ENCODE peak calls at places on chromosomes 16 and 17, in four cellular contexts. N, A, X and W are unnamed samples.

GRCh38 chr17:50872710-50873424 is 6.7 kb upstream of the TOB1 start:
- DNase-seq in X (peak), A (peak), N (no peak), W (no peak)

GRCh38 chr16:30526137-30526822 is at the start of gene ZNF768:
- DNase-seq in X (peak), A (no peak), N (peak), W (no peak)

GRCh38 chr17:3683054-3683511 is 12.9 kb downstream of the P2RX5 start:
- DNase-seq in N (peak), X (no peak), A (no peak), W (no peak)

GRCh38 chr17:9226794-9227135 is 205.5 kb downstream of the NTN1 start:
- DNase-seq in A (no peak), X (no peak), N (peak), W (no peak)

GRCh38 chr17:74851612-74852236 is 8.0 kb downstream of the GRIN2C start:
- DNase-seq in N (peak), A (no peak), X (no peak), W (no peak)

GRCh38 chr17:29838961-29839360 is 91.1 kb downstream of the SSH2 start:
- DNase-seq in A (no peak), X (no peak), N (peak), W (no peak)

GRCh38 chr17:61459434-61459809 is 7.2 kb downstream of the TBX4 start:
- DNase-seq in N (no peak), A (no peak), X (no peak), W (no peak)

GRCh38 chr17:31499771-31500554 is 108.5 kb downstream of the RAB11FIP4 start:
- DNase-seq in X (peak), A (no peak), N (peak), W (no peak)

GRCh38 chr17:4110152-4110551 is 32.7 kb downstream of the ZZEF1 start:
- DNase-seq in N (no peak), X (no peak), A (no peak), W (no peak)

GRCh38 chr17:83100853-83101391 is 21.5 kb downstream of the METRNL start:
- DNase-seq in A (no peak), N (no peak), X (no peak), W (no peak)

GRCh38 chr17:37713624-37714023 is 31.2 kb downstream of the HNF1B start:
- DNase-seq in N (no peak), X (no peak), A (no peak), W (no peak)

GRCh38 chr17:73657473-73658116 is 13.3 kb upstream of the SDK2 start:
- DNase-seq in X (no peak), N (peak), A (no peak), W (no peak)

GRCh38 chr17:49859991-49860953 is 12.4 kb upstream of the TAC4 start:
- DNase-seq in X (no peak), N (peak), A (no peak), W (no peak)

GRCh38 chr17:14308965-14309879 is 8.3 kb downstream of the HS3ST3B1 start:
- DNase-seq in X (peak), N (peak), A (peak), W (peak)

GRCh38 chr17:70716551-70716950 is 547.2 kb downstream of the KCNJ2 start:
- DNase-seq in A (no peak), N (no peak), X (no peak), W (no peak)

GRCh38 chr17:37417852-37418251 is 11.2 kb downstream of the TADA2A start:
- DNase-seq in A (no peak), X (no peak), N (no peak), W (no peak)

GRCh38 chr16:57799619-57800212 is 2.6 kb downstream of the KIFC3 start:
- DNase-seq in N (no peak), A (no peak), X (no peak), W (no peak)

GRCh38 chr16:56932588-56933265 is 785 bp downstream of the HERPUD1 start:
- DNase-seq in A (peak), N (peak), X (peak), W (peak)

GRCh38 chr16:86086471-86086870 is 187.5 kb downstream of the IRF8 start:
- DNase-seq in N (no peak), A (no peak), X (no peak), W (no peak)

GRCh38 chr16:11609474-11610120 is 22.9 kb upstream of the LITAF start:
- DNase-seq in A (no peak), X (no peak), N (no peak), W (no peak)

GRCh38 chr17:1484586-1485310 is 7.7 kb downstream of the MYO1C start:
- DNase-seq in N (peak), X (no peak), A (peak), W (no peak)

GRCh38 chr17:18129041-18129502 is 20.5 kb downstream of the MYO15A start:
- DNase-seq in N (no peak), X (no peak), A (no peak), W (no peak)

GRCh38 chr17:41635121-41636097 is 11.0 kb upstream of the KRT17 start:
- DNase-seq in X (no peak), N (no peak), A (no peak), W (no peak)

GRCh38 chr16:57473906-57474305 is 11.4 kb downstream of the POLR2C start:
- DNase-seq in A (no peak), X (no peak), N (no peak), W (no peak)

GRCh38 chr17:81621494-81622230 is 15.2 kb downstream of the NPLOC4 start:
- DNase-seq in N (no peak), A (no peak), X (no peak), W (no peak)

GRCh38 chr17:82400206-82400605 is 17.9 kb upstream of the HEXD start:
- DNase-seq in X (no peak), N (no peak), A (no peak), W (no peak)

GRCh38 chr16:53805113-53805512 is 101.2 kb downstream of the FTO start:
- DNase-seq in X (no peak), N (no peak), A (no peak), W (no peak)

GRCh38 chr17:39761861-39762496 is 24.2 kb downstream of the GRB7 start:
- DNase-seq in N (no peak), A (peak), X (no peak), W (no peak)

GRCh38 chr17:63934391-63935112 is 2.4 kb upstream of the CD79B start:
- DNase-seq in X (no peak), A (no peak), N (no peak), W (no peak)

GRCh38 chr16:648071-648785 is 937 bp upstream of the WDR90 start:
- DNase-seq in X (no peak), N (peak), A (no peak), W (no peak)

GRCh38 chr16:86590501-86591144 is 12.3 kb downstream of the FOXL1 start:
- DNase-seq in X (no peak), A (no peak), N (no peak), W (no peak)

GRCh38 chr16:9238346-9238745 is 146.9 kb downstream of the HAPSTR1 start:
- DNase-seq in X (no peak), A (no peak), N (no peak), W (no peak)

GRCh38 chr16:62041401-62041800 is 5.2 kb upstream of the CDH8 start:
- DNase-seq in A (no peak), X (no peak), N (peak), W (no peak)

GRCh38 chr17:49379926-49380325 is 17.9 kb upstream of the ZNF652 start:
- DNase-seq in A (no peak), X (no peak), N (no peak), W (no peak)

GRCh38 chr16:28494141-28494851 is at the start of gene APOBR:
- DNase-seq in N (no peak), X (no peak), A (no peak), W (no peak)

GRCh38 chr16:76265434-76266045 is 11.7 kb upstream of the CNTNAP4 start:
- DNase-seq in N (peak), X (no peak), A (no peak), W (no peak)

GRCh38 chr16:58815188-58815888 is 81.2 kb upstream of the GOT2 start:
- DNase-seq in N (no peak), A (no peak), X (no peak), W (no peak)

GRCh38 chr16:58820359-58820758 is 86.2 kb upstream of the GOT2 start:
- DNase-seq in X (no peak), A (no peak), N (no peak), W (no peak)

GRCh38 chr16:58809213-58809612 is 75.1 kb upstream of the GOT2 start:
- DNase-seq in X (no peak), A (no peak), N (no peak), W (no peak)

DNA sequence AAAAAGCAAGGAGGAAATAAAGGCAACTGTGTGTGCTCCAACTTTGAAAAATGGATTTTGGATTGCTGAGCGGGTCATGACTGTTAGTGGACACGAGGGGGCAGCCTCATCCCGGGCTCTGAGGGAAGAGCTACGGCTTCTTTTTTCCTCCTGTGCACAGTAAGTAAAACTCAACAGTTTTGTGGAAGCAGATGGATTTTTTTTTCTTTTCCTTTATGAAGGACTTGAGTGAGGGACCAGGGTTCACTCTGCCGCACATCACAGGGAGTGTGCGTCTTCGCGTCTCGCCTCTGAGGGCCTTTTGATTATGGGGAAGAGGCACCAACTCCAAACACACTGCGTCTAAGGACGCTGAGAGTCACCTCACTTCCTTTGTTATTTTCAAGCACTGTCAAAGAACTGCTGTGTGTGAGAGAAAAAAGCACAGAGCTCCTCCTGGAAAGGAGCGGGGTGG is 80.3 kb upstream of the GOT2 start:
- DNase-seq in X (no peak), A (no peak), N (peak), W (no peak)
- H3K4me3 ChIP-seq in X (peak), A (peak), N (peak), W (no peak)

DNA sequence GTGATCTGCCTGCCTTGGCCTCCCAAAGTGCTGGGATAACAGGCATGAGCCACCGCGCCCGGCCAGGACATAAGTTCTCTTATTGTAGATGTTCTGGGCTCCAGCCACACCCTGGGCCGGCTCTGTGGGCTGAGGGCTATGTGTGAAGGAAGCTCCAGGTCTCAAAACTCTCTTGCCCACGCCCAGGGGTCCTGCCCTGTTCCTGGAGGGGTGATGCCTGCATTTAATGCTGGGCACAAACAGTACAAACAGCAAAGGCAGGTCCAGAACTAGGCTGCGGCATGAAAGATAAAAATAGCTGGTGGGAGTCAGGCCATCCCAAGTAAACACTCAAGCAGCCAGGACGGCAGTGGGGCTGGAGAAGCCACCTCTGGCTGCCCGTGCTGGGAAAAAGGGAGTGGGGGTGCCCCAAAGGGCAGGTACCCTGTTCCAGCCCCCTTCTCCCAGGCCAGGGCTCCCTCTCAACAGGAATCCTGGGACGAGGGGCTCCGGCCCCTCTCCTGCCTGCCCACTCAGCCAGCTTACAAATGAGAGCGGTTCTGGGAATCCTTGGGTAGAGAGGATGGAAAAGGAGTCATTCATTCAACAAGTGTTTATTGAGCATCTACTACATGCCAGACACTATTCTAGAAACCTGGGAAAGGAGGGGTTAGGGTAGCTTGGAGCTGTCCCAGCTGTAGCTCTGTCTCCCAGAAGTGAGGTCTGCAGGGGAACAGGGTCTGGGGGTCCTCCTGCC is 4.6 kb downstream of the TRIM47 start:
- DNase-seq in A (no peak), N (no peak), X (peak), W (no peak)
- H3K27ac ChIP-seq in A (peak), N (no peak), X (peak), W (peak)

GRCh38 chr17:2592974-2593845 is at the start of gene PAFAH1B1:
- DNase-seq in X (peak), A (peak), N (peak), W (peak)
- TF ChIP-seq CTCF in X (peak), A (no peak), N (peak), W (no peak)

GRCh38 chr16:68790130-68790761 is 53.1 kb upstream of the TANGO6 start:
- DNase-seq in A (no peak), N (peak), X (no peak), W (no peak)
- H3K4me3 ChIP-seq in A (no peak), N (no peak), X (no peak), W (no peak)

DNA sequence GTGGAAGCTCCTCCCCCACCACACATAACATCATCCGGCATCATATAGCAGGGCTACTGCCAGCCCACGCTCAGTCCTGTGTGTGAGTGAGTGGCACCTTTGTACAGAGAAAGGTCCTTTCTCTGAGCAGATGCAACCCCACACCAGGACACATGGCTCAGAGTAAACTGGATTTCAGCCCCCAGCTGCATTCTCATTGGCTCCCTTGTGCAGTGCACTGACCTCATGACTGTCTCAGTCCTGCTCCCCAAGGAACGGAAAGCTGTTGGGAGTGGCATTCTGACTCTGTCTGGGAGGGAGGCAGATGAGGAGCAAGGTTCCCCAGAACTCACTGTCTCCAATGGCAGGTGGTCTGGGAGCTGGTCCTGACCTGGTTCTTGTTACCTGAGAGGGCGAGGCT is 244.1 kb downstream of the PHKB start:
- DNase-seq in A (no peak), X (no peak), N (peak), W (no peak)
- H3K27ac ChIP-seq in A (no peak), X (no peak), N (no peak), W (no peak)